ENCODE peak calls at places on chromosomes 7 and 10, in nine cellular contexts. D is SJSA1, I is tibial artery, L is psoas muscle, R is Peyer's patch, Y is fibroblast of lung, C is IMR-90, G is ascending aorta, Z is AG09309. K is an unnamed sample.
A peak's percentile ranks its signal among the peaks of the same experiment; 100 is the strongest.

GRCh38 chr10:7345717-7346116 is 65.1 kb downstream of the SFMBT2 start:
- DNase-seq in D (no peak), I (no peak), L (no peak), R (no peak), Y (no peak), C (no peak), G (no peak), Z (no peak), K (no peak)

GRCh38 chr10:35795131-35795819 is 153.2 kb upstream of the FZD8 start:
- DNase-seq in D (no peak), I (peak; percentile 83), L (no peak), R (no peak), Y (peak; percentile 54), C (peak; percentile 64), G (no peak), Z (no peak), K (peak; percentile 59)

GRCh38 chr7:30713397-30713796 is 31.1 kb upstream of the CRHR2 start:
- DNase-seq in D (no peak), I (no peak), L (no peak), R (no peak), Y (no peak), C (no peak), G (no peak), Z (no peak), K (peak; percentile 29)

GRCh38 chr7:149735181-149735602 is 38.2 kb downstream of the ZNF467 start:
- DNase-seq in D (no peak), I (peak; percentile 53), L (no peak), R (no peak), Y (no peak), C (no peak), G (no peak), Z (no peak), K (no peak)

GRCh38 chr10:5089869-5090268 is 4.3 kb upstream of the AKR1C3 start:
- DNase-seq in D (no peak), I (no peak), L (no peak), R (no peak), Y (peak; percentile 14), C (peak; percentile 28), G (no peak), Z (no peak), K (peak; percentile 60)

GRCh38 chr7:123771846-123772245 is 23.0 kb upstream of the WASL start:
- DNase-seq in D (no peak), I (no peak), L (no peak), R (no peak), Y (no peak), C (no peak), G (no peak), Z (no peak), K (no peak)

GRCh38 chr10:89785095-89785494 is 83.7 kb downstream of the KIF20B start:
- DNase-seq in D (no peak), I (no peak), L (no peak), R (no peak), Y (no peak), C (no peak), G (no peak), Z (no peak), K (no peak)

GRCh38 chr7:123901111-123901510 is 23.9 kb upstream of the SPAM1 start:
- DNase-seq in D (no peak), I (no peak), L (no peak), R (no peak), Y (no peak), C (no peak), G (no peak), Z (no peak), K (no peak)

GRCh38 chr10:31619410-31620095 is 300.5 kb downstream of the ZEB1 start:
- DNase-seq in D (no peak), I (no peak), L (peak; percentile 58), R (no peak), Y (no peak), C (no peak), G (no peak), Z (no peak), K (no peak)

GRCh38 chr7:28107960-28108359 is 72.6 kb downstream of the JAZF1 start:
- DNase-seq in D (no peak), I (no peak), L (peak; percentile 53), R (no peak), Y (peak; percentile 37), C (no peak), G (no peak), Z (no peak), K (peak; percentile 42)

GRCh38 chr7:151133986-151134742 is 33.3 kb downstream of the GBX1 start:
- DNase-seq in D (no peak), I (peak; percentile 58), L (peak; percentile 42), R (no peak), Y (no peak), C (no peak), G (no peak), Z (no peak), K (no peak)

GRCh38 chr7:101924171-101924570 is 106.7 kb downstream of the CUX1 start:
- DNase-seq in D (peak; percentile 64), I (peak; percentile 87), L (peak; percentile 77), R (no peak), Y (peak; percentile 88), C (peak; percentile 86), G (peak; percentile 65), Z (no peak), K (peak; percentile 50)

GRCh38 chr10:91088300-91089140 is 131.9 kb upstream of the PCGF5 start:
- DNase-seq in D (no peak), I (no peak), L (no peak), R (no peak), Y (peak; percentile 6), C (peak; percentile 15), G (no peak), Z (no peak), K (peak; percentile 24)

GRCh38 chr7:79922894-79923293 is 211.7 kb upstream of the GNAI1 start:
- DNase-seq in D (no peak), I (no peak), L (no peak), R (no peak), Y (no peak), C (no peak), G (no peak), Z (no peak), K (no peak)

GRCh38 chr10:124663228-124663627 is 81.0 kb downstream of the FAM53B start:
- DNase-seq in D (no peak), I (no peak), L (no peak), R (no peak), Y (no peak), C (no peak), G (no peak), Z (no peak), K (no peak)

GRCh38 chr10:123795846-123796590 is 95.6 kb downstream of the CPXM2 start:
- DNase-seq in D (peak; percentile 22), I (no peak), L (no peak), R (no peak), Y (no peak), C (no peak), G (no peak), Z (no peak), K (no peak)

GRCh38 chr7:43164757-43165156 is 52.3 kb downstream of the HECW1 start:
- DNase-seq in D (peak; percentile 55), I (no peak), L (no peak), R (no peak), Y (peak; percentile 98), C (peak; percentile 97), G (no peak), Z (peak; percentile 90), K (peak; percentile 94)

DNA sequence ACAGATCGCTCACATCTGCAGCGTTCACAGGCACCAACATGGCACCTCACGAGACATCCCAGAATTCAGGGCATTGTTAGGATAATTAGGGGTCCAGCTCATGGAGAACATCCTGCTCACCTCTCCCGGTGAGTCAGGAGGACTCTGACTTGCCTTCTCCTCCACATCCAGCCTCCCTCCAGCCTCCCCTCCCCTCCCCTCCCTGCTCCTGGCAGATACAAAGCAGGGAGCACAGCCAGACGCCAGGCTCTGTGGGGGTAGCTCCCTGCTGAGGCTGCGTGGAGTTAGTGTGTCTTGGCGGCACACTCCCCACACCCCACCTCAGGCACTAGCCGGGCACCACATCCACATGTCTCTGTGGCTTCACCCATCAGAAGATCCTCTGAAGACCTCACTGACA is 320.6 kb downstream of the CXCL12 start:
- DNase-seq in D (no peak), I (no peak), L (no peak), R (no peak), Y (no peak), C (no peak), G (no peak), Z (no peak), K (no peak)
- H3K4me3 ChIP-seq in D (no peak overlapping the region), I (no peak overlapping the region), L (no peak overlapping the region), R (no peak overlapping the region), Y (no peak overlapping the region), C (no peak overlapping the region), G (no peak overlapping the region), Z (no peak overlapping the region), K (no peak overlapping the region)

DNA sequence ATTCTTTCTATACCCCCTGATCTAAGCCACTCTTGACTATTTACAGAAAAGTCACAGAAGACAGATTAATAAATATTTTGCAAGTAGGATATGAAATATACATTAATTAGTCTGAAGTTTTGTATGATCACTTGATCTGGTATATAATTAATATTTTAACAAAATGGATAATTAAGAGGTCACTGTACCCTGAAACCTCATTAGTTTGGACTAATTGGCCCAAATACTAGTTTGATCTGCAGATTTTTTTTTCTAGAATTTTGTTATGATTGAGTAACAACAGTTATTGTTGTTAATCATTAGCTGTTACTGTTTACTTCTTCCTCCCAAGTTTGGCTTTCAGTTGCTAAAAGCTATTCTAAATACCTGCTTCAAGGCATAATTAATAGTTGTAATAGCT is 2.7 kb downstream of the NHLRC2 start:
- DNase-seq in D (no peak), I (no peak), L (no peak), R (no peak), Y (no peak), C (no peak), G (no peak), Z (no peak), K (no peak)
- H3K4me3 ChIP-seq in D (no peak overlapping the region), I (no peak overlapping the region), L (peak overlapping the region; percentile 93), R (no peak overlapping the region), Y (no peak overlapping the region), C (no peak overlapping the region), G (no peak overlapping the region), Z (no peak overlapping the region), K (no peak overlapping the region)

DNA sequence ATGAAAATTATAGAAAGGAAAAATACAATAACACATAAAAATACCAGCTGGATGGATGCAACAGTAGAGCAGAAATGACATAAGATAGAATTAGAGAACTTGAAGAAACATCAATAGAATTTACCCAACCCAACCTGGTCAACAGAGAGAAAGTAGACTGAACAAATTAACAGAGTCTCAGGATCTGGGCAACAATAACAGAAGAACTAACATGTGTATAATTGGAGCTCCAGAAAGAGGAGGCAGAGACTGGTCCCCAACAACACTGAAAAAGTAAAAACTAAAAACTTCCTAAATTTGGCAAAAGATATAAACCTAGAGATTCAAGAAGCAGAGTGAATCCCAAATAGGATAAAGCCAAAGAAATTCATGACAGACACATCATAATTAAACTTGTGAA is 458.8 kb downstream of the RPS24 start:
- DNase-seq in D (no peak), I (no peak), L (no peak), R (no peak), Y (no peak), C (no peak), G (no peak), Z (no peak), K (no peak)
- H3K4me3 ChIP-seq in D (no peak overlapping the region), I (no peak overlapping the region), L (no peak overlapping the region), R (no peak overlapping the region), Y (no peak overlapping the region), C (no peak overlapping the region), G (no peak overlapping the region), Z (no peak overlapping the region), K (no peak overlapping the region)

DNA sequence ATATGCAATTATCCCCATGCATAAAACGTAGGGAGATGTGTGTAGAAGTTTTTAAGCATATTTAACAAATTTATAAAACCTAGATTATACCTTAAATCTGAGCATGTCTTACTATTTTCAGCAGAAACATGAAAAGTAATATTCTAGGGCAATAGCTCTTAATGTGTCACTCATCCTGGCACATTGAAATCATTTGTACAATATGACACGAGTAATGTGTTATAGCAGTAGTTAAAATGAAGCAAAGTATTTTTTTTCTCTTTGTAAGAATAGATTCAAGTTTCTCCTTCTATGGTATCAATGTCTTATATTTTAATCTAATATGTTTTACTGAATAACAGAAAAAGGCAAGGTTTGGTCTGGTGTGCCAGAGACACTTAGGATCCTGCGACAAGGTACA is 274.9 kb upstream of the PLXDC2 start:
- DNase-seq in D (no peak), I (no peak), L (no peak), R (no peak), Y (no peak), C (no peak), G (no peak), Z (no peak), K (no peak)
- H3K4me3 ChIP-seq in D (no peak overlapping the region), I (no peak overlapping the region), L (no peak overlapping the region), R (no peak overlapping the region), Y (no peak overlapping the region), C (no peak overlapping the region), G (no peak overlapping the region), Z (no peak overlapping the region), K (no peak overlapping the region)